ENCODE peak calls at places on chromosomes 11 and 22, in eight cellular contexts. S, Z, G, P, Q, V, Y and M are unnamed samples. For H3K36me3 and H3K27me3, the result is how much of the 10 kb centered on the place peaks cover.

GRCh38 chr22:33126881-33127280 is 68.7 kb upstream of the SYN3 start:
- DNase-seq in S (peak), Z (no peak), G (no peak), P (no peak), Q (no peak), V (no peak), Y (no peak), M (peak)

GRCh38 chr11:67367836-67368227 is 5.6 kb downstream of the CLCF1 start:
- DNase-seq in S (peak), Z (no peak), G (no peak), P (no peak), Q (no peak), V (no peak), Y (no peak), M (no peak)

GRCh38 chr11:45078236-45079074 is 68.0 kb upstream of the PRDM11 start:
- DNase-seq in S (no peak), Z (no peak), G (peak), P (no peak), Q (no peak), V (no peak), Y (no peak), M (no peak)

GRCh38 chr11:87036756-87037449 is 831 bp upstream of the TMEM135 start:
- DNase-seq in S (no peak), Z (peak), G (no peak), P (no peak), Q (no peak), V (no peak), Y (no peak), M (no peak)

GRCh38 chr11:105862736-105863367 is 159.2 kb downstream of the MSANTD4 start:
- DNase-seq in S (no peak), Z (no peak), G (no peak), P (no peak), Q (no peak), V (no peak), Y (no peak), M (no peak)

GRCh38 chr11:432501-433100 is 9.2 kb downstream of the ANO9 start:
- DNase-seq in S (no peak), Z (no peak), G (no peak), P (no peak), Q (no peak), V (peak), Y (no peak), M (no peak)

GRCh38 chr11:118060081-118060661 is 16.7 kb upstream of the TMPRSS4 start:
- DNase-seq in S (peak), Z (no peak), G (peak), P (no peak), Q (no peak), V (no peak), Y (no peak), M (no peak)

GRCh38 chr11:86162257-86162656 is 82.3 kb upstream of the EED start:
- DNase-seq in S (no peak), Z (peak), G (peak), P (no peak), Q (no peak), V (no peak), Y (peak), M (no peak)

GRCh38 chr11:19311306-19312030 is 70.7 kb upstream of the E2F8 start:
- DNase-seq in S (peak), Z (peak), G (peak), P (peak), Q (peak), V (no peak), Y (peak), M (peak)

GRCh38 chr22:39703890-39704658 is 133.5 kb downstream of the CACNA1I start:
- DNase-seq in S (no peak), Z (no peak), G (no peak), P (no peak), Q (no peak), V (peak), Y (peak), M (no peak)

GRCh38 chr11:8913961-8914660 is 3.1 kb downstream of the AKIP1 start:
- DNase-seq in S (peak), Z (no peak), G (no peak), P (no peak), Q (peak), V (no peak), Y (peak), M (no peak)

GRCh38 chr11:5274340-5274739 is 4.6 kb upstream of the HBE1 start:
- DNase-seq in S (no peak), Z (no peak), G (no peak), P (no peak), Q (no peak), V (no peak), Y (no peak), M (no peak)

GRCh38 chr11:8250446-8250845 is 13.2 kb downstream of the LMO1 start:
- DNase-seq in S (no peak), Z (no peak), G (peak), P (no peak), Q (no peak), V (no peak), Y (no peak), M (no peak)

GRCh38 chr11:102522332-102523207 is 8.0 kb downstream of the MMP7 start:
- DNase-seq in S (no peak), Z (no peak), G (no peak), P (no peak), Q (no peak), V (no peak), Y (no peak), M (no peak)

GRCh38 chr11:134819026-134819425 is 407.0 kb upstream of the B3GAT1 start:
- DNase-seq in S (peak), Z (no peak), G (no peak), P (no peak), Q (no peak), V (no peak), Y (no peak), M (peak)

GRCh38 chr11:94563848-94564442 is 3.2 kb upstream of the PIWIL4 start:
- DNase-seq in S (no peak), Z (no peak), G (no peak), P (no peak), Q (no peak), V (no peak), Y (no peak), M (no peak)

GRCh38 chr11:68002943-68003845 is 703 bp downstream of the UNC93B1 start:
- DNase-seq in S (peak), Z (no peak), G (no peak), P (no peak), Q (peak), V (peak), Y (no peak), M (no peak)

GRCh38 chr22:26546282-26546681 is 34.0 kb upstream of the TFIP11 start:
- DNase-seq in S (no peak), Z (no peak), G (no peak), P (no peak), Q (no peak), V (no peak), Y (peak), M (no peak)

DNA sequence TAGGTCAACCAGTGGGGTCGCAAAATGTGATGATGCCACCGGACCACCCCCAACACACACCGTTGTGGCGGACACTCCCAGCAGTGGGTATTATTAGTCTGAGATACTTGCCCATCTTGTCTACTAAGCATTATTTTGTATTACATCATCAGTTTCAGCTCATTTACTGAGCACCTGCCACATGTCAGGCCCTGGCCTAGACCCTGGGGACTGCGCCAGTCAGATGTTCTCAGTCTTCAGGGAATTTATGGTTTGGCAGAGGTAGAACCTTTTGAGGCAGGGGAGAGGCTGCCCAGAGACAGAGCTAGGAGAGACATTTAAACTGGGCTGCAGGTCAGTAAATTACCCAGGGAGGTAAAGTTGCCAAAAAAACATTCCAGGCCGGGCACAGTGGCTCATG is 43.1 kb upstream of the GCAT start:
- DNase-seq in S (no peak), Z (no peak), G (no peak), P (no peak), Q (no peak), V (no peak), Y (no peak), M (no peak)
- H3K27ac ChIP-seq in S (no peak), Z (peak), G (peak), P (no peak), Q (no peak), V (no peak), Y (no peak), M (no peak)

DNA sequence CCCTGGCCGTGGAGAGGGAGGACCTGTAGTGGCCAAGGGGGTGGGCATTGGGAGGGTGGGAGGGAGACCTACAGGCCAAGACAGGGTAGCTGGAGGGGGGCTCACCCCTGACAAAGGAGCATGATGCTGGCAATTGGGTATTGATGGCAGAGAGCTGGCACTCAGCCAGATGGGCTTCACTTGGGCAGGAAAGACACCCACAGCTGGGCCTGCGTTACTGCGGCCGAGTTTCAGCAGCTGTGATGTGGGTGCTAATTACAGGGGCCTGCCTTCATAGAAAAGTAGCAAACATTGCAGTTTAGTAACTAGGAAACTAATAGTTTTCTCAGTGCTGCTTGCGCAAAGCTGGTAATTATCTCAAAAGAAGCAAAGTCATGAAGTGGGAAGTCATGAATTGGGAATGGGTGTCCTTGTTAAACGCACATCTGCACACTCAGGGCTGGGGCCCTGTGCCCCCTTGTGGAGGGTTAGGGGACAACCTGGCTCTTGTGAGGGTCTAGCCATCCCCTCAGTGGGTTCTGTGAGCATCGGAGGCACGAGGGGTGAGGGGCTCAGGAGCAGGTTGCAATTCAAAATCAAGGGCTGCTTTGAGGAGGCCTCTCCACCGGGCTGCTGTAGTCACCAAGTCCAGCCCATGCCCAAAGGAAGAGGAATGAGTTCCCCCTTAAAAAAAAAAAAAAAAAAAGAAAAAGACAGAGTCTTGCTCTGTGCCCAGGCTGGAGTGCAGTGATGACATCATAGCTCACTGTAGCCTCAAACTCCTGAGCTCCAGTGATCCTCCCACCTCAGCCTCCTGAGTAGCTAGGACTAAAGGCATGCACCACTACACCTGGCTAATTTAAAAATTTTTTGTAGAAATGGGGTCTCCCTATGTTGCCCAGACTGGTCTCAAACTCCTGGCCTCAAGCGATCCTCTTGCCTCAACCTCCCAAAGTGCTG is 24.4 kb upstream of the TXNRD2 start:
- DNase-seq in S (peak), Z (no peak), G (no peak), P (no peak), Q (no peak), V (peak), Y (no peak), M (no peak)
- H3K36me3 ChIP-seq in S (under half), Z (under half), G (under half), P (under half), Q (under half), V (half or more), Y (under half), M (under half)

GRCh38 chr11:92838655-92839334 is 130.7 kb upstream of the MTNR1B start:
- DNase-seq in S (peak), Z (no peak), G (no peak), P (no peak), Q (no peak), V (no peak), Y (no peak), M (peak)

GRCh38 chr11:92830382-92831148 is 138.9 kb upstream of the MTNR1B start:
- DNase-seq in S (no peak), Z (no peak), G (no peak), P (no peak), Q (no peak), V (no peak), Y (no peak), M (no peak)

GRCh38 chr11:92829671-92830070 is 139.8 kb upstream of the MTNR1B start:
- DNase-seq in S (no peak), Z (no peak), G (no peak), P (no peak), Q (no peak), V (no peak), Y (no peak), M (no peak)

GRCh38 chr11:92837595-92837994 is 131.9 kb upstream of the MTNR1B start:
- DNase-seq in S (no peak), Z (no peak), G (no peak), P (no peak), Q (no peak), V (no peak), Y (no peak), M (no peak)

GRCh38 chr11:92834296-92835020 is 135.0 kb upstream of the MTNR1B start:
- DNase-seq in S (no peak), Z (no peak), G (no peak), P (no peak), Q (no peak), V (no peak), Y (no peak), M (no peak)
- H3K27me3 ChIP-seq in S (under half), Z (under half), G (under half), P (under half), Q (under half), V (under half), Y (under half), M (under half)

DNA sequence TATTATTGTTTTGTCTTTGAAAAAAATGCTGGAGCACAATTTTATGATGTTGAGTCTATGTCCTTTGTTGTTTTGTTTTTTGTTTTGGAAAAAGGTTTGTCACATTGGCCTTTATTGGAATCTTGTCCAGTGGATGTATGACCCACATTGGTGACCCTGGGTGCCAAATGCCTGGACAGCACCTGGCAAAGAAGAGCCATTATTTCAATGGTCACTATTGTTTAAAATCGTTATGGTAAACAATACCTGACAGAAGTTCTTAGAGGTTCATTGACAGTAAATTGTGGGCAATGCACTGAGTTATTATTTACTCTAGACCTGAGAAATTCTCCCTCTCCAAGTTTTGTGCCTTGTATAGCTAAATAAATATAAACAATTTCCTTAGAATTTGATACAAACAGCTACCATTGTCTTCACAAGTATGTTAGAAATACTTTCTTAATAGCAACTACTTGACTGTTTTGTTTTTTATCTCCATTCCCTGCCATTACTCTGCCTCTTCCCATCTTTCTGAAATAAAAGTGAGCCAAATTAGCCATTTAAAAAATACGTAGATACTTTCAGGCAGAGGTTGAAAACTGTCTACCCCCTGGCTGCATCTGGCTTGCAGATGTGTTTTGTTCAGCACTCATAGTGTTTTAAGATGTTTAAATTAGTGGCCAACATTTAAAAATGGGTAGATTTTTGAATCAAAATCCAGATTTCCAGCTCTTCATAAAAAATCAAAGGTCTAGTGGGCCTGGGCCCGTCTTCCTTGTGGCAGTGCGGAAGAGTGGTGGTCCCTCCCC is 39.9 kb downstream of the BMAL1 start:
- DNase-seq in S (no peak), Z (no peak), G (no peak), P (no peak), Q (no peak), V (no peak), Y (no peak), M (no peak)
- H3K27ac ChIP-seq in S (no peak), Z (peak), G (peak), P (peak), Q (no peak), V (no peak), Y (no peak), M (no peak)

DNA sequence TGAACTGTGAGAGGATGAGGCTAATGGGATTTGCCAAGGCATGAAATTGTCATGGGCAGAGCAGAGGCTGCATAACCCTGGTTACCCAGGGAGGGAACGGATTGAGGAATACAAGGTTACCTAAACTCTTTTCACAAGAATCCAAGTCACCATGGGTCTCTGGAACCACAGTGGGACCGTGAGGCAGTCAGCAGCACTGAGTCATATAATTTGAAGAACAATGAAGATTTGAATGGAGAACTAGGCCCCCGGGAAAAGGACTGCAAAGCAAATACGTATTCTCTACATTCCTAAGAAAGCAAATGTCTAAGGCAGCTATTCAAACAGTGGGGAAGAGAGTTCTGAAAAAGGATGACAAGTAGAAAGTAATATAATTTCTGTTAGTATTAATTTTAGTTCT is 19.8 kb downstream of the CAT start:
- DNase-seq in S (peak), Z (no peak), G (no peak), P (no peak), Q (no peak), V (no peak), Y (no peak), M (no peak)
- H3K36me3 ChIP-seq in S (under half), Z (under half), G (half or more), P (under half), Q (under half), V (half or more), Y (under half), M (under half)